ENCODE peak calls at places on chromosomes 13 and 19, in four cellular contexts. S, W, G and X are unnamed samples.

GRCh38 chr19:13277104-13277809 is 127.0 kb downstream of the IER2 start:
- DNase-seq in S (peak; percentile 79), W (peak; percentile 64), G (peak; percentile 69), X (peak; percentile 88)

GRCh38 chr19:58554494-58555368 is at the start of gene CHMP2A:
- DNase-seq in G (peak; percentile 100), S (peak; percentile 94), W (peak; percentile 96), X (no peak)

GRCh38 chr19:6354098-6354674 is 7.1 kb upstream of the CLPP start:
- DNase-seq in W (no peak), G (no peak), S (no peak), X (peak; percentile 24)

GRCh38 chr13:84606616-84607015 is 724.3 kb upstream of the SLITRK1 start:
- DNase-seq in S (no peak), W (no peak), G (no peak), X (no peak)

GRCh38 chr19:41994994-41995958 is 1.2 kb upstream of the ATP1A3 start:
- DNase-seq in W (no peak), G (no peak), S (no peak), X (no peak)

GRCh38 chr13:113410472-113411201 is 42.7 kb downstream of the ADPRHL1 start:
- DNase-seq in S (no peak), G (peak; percentile 68), W (peak; percentile 49), X (no peak)

GRCh38 chr19:55472463-55472862 is 4.0 kb upstream of the ZNF628 start:
- DNase-seq in S (no peak), W (peak; percentile 82), G (no peak), X (no peak)

GRCh38 chr19:44640518-44640917 is 3.2 kb upstream of the PVR start:
- DNase-seq in G (no peak), S (no peak), W (peak; percentile 55), X (no peak)

GRCh38 chr19:1852294-1852646 is 4.0 kb upstream of the REXO1 start:
- DNase-seq in S (no peak), W (no peak), G (peak; percentile 59), X (peak; percentile 76)

GRCh38 chr19:32018014-32018413 is 327.4 kb upstream of the ZNF507 start:
- DNase-seq in W (peak; percentile 61), G (no peak), S (no peak), X (no peak)

GRCh38 chr13:30061217-30061616 is 210.8 kb upstream of the UBL3 start:
- DNase-seq in W (no peak), G (no peak), S (no peak), X (no peak)

GRCh38 chr19:4414144-4414799 is 11.8 kb downstream of the CHAF1A start:
- DNase-seq in S (no peak), W (peak; percentile 70), G (no peak), X (peak; percentile 34)

GRCh38 chr19:40691421-40692211 is 1.2 kb upstream of the NUMBL start:
- DNase-seq in W (no peak), G (peak; percentile 72), S (no peak), X (peak; percentile 29)

GRCh38 chr13:99439048-99439447 is 62.2 kb upstream of the TM9SF2 start:
- DNase-seq in S (no peak), G (no peak), W (no peak), X (no peak)

GRCh38 chr13:79791471-79792042 is 310.6 kb downstream of the NDFIP2 start:
- DNase-seq in G (no peak), S (no peak), W (no peak), X (no peak)

GRCh38 chr19:44282846-44283245 is 22.0 kb downstream of the ZNF235 start:
- DNase-seq in G (no peak), S (no peak), W (peak; percentile 36), X (no peak)

GRCh38 chr13:48656621-48657020 is 2.9 kb downstream of the CYSLTR2 start:
- DNase-seq in G (no peak), W (peak; percentile 12), S (no peak), X (no peak)

GRCh38 chr19:29576043-29576442 is 30.0 kb upstream of the POP4 start:
- DNase-seq in S (no peak), W (no peak), G (no peak), X (no peak)

GRCh38 chr13:66665991-66666390 is 564.1 kb downstream of the PCDH9 start:
- DNase-seq in G (peak; percentile 25), S (no peak), W (peak; percentile 89), X (no peak)

GRCh38 chr19:45058622-45059159 is 17.6 kb downstream of the ZNF296 start:
- DNase-seq in W (no peak), S (no peak), G (no peak), X (peak; percentile 33)

GRCh38 chr19:48194041-48194871 is 23.8 kb downstream of the ZSWIM9 start:
- DNase-seq in G (no peak), W (no peak), S (peak; percentile 50), X (peak; percentile 26)

GRCh38 chr19:16825312-16826168 is 3.7 kb upstream of the SIN3B start:
- DNase-seq in W (peak; percentile 78), S (no peak), G (peak; percentile 66), X (no peak)

GRCh38 chr13:106284358-106284757 is 251.1 kb downstream of the EFNB2 start:
- DNase-seq in S (no peak), W (peak; percentile 71), G (no peak), X (no peak)

GRCh38 chr19:48192750-48193149 is 22.3 kb downstream of the ZSWIM9 start:
- DNase-seq in W (no peak), G (no peak), S (no peak), X (no peak)

GRCh38 chr19:36417752-36418286 is 625 bp downstream of the ZFP82 start:
- DNase-seq in S (no peak), G (no peak), W (no peak), X (no peak)

GRCh38 chr19:17244618-17245534 is 843 bp downstream of the NR2F6 start:
- DNase-seq in G (peak; percentile 84), W (no peak), S (no peak), X (no peak)

GRCh38 chr19:6481541-6482342 is at the start of gene DENND1C:
- DNase-seq in S (peak; percentile 80), W (no peak), G (no peak), X (no peak)

GRCh38 chr19:49097453-49098288 is 12.4 kb downstream of the SNRNP70 start:
- DNase-seq in W (peak; percentile 75), S (peak; percentile 82), G (peak; percentile 83), X (peak; percentile 77)

GRCh38 chr13:104414771-104415170 is 1348.6 kb upstream of the SLC10A2 start:
- DNase-seq in S (no peak), G (no peak), W (peak; percentile 3), X (no peak)

GRCh38 chr19:38769635-38770211 is 3.6 kb downstream of the LGALS7 start:
- DNase-seq in S (peak; percentile 87), W (peak; percentile 82), G (peak; percentile 97), X (peak; percentile 93)

GRCh38 chr13:27662738-27663470 is 41.2 kb downstream of the POLR1D start:
- DNase-seq in G (no peak), W (no peak), S (no peak), X (no peak)

GRCh38 chr13:55577082-55577846 is 1563.5 kb upstream of the PRR20A start:
- DNase-seq in W (no peak), S (no peak), G (no peak), X (no peak)

GRCh38 chr19:50785329-50785922 is 4.8 kb upstream of the ACP4 start:
- DNase-seq in G (no peak), W (no peak), S (no peak), X (no peak)